ENCODE peak calls at places on chromosomes 16 and 17, in five cellular contexts. R, O, W, C and D are unnamed samples.

GRCh38 chr16:27852681-27853080 is 210.8 kb downstream of the GSG1L start:
- DNase-seq in R (no peak), O (no peak), W (no peak), C (no peak), D (no peak)

GRCh38 chr16:67441907-67442306 is 11.0 kb downstream of the HSD11B2 start:
- DNase-seq in R (no peak), O (no peak), W (no peak), C (no peak), D (no peak)

GRCh38 chr17:49987681-49988441 is 7.2 kb downstream of the DLX3 start:
- DNase-seq in R (no peak), O (no peak), W (peak; percentile 74), C (no peak), D (peak; percentile 98)

GRCh38 chr16:51392651-51393187 is 241.6 kb upstream of the SALL1 start:
- DNase-seq in R (no peak), O (no peak), W (no peak), C (peak; percentile 29), D (peak; percentile 6)

GRCh38 chr17:70205386-70205785 is 36.1 kb downstream of the KCNJ2 start:
- DNase-seq in R (no peak), O (no peak), W (no peak), C (no peak), D (no peak)

GRCh38 chr16:26816266-26816665 is 250.5 kb upstream of the C16orf82 start:
- DNase-seq in R (no peak), O (no peak), W (no peak), C (no peak), D (no peak)

GRCh38 chr17:67440311-67441051 is 63.4 kb downstream of the PITPNC1 start:
- DNase-seq in R (no peak), O (no peak), W (no peak), C (no peak), D (no peak)

GRCh38 chr17:39197380-39198185 is at the start of gene CACNB1:
- DNase-seq in R (peak; percentile 91), O (peak; percentile 82), W (peak; percentile 79), C (peak; percentile 81), D (peak; percentile 89)

GRCh38 chr16:72025404-72026114 is 17.0 kb downstream of the DHODH start:
- DNase-seq in R (no peak), O (no peak), W (no peak), C (no peak), D (no peak)

GRCh38 chr16:529012-529575 is 1.6 kb downstream of the CAPN15 start:
- DNase-seq in R (no peak), O (peak; percentile 47), W (no peak), C (no peak), D (no peak)

GRCh38 chr17:47698749-47699535 is 5.0 kb downstream of the TBKBP1 start:
- DNase-seq in R (peak; percentile 76), O (peak; percentile 67), W (peak; percentile 51), C (no peak), D (peak; percentile 39)

GRCh38 chr17:50149425-50150353 is 788 bp downstream of the PPP1R9B start:
- DNase-seq in R (peak; percentile 78), O (peak; percentile 74), W (peak; percentile 63), C (no peak), D (peak; percentile 44)

GRCh38 chr16:25005445-25006306 is 9.5 kb downstream of the ARHGAP17 start:
- DNase-seq in R (no peak), O (no peak), W (no peak), C (no peak), D (no peak)

GRCh38 chr17:38333635-38334295 is 10.0 kb downstream of the GPR179 start:
- DNase-seq in R (peak; percentile 75), O (peak; percentile 32), W (no peak), C (no peak), D (peak; percentile 32)

GRCh38 chr16:3938471-3938842 is 57.9 kb upstream of the CREBBP start:
- DNase-seq in R (no peak), O (no peak), W (no peak), C (no peak), D (no peak)

GRCh38 chr16:17527538-17527937 is 56.8 kb upstream of the XYLT1 start:
- DNase-seq in R (no peak), O (no peak), W (no peak), C (no peak), D (no peak)

GRCh38 chr17:27520571-27521185 is 64.4 kb downstream of the KSR1 start:
- DNase-seq in R (no peak), O (no peak), W (no peak), C (no peak), D (no peak)

GRCh38 chr16:4190086-4190485 is 51.8 kb downstream of the SRL start:
- DNase-seq in R (no peak), O (no peak), W (no peak), C (no peak), D (no peak)

GRCh38 chr16:397736-398332 is 835 bp downstream of the NME4 start:
- DNase-seq in R (peak; percentile 85), O (peak; percentile 81), W (peak; percentile 88), C (peak; percentile 83), D (peak; percentile 62)

GRCh38 chr16:537415-538335 is 10.2 kb downstream of the CAPN15 start:
- DNase-seq in R (no peak), O (no peak), W (no peak), C (no peak), D (no peak)

GRCh38 chr17:1498869-1499268 is 6.4 kb upstream of the MYO1C start:
- DNase-seq in R (no peak), O (no peak), W (no peak), C (no peak), D (no peak)

GRCh38 chr17:40694584-40694983 is 9.0 kb downstream of the KRT24 start:
- DNase-seq in R (no peak), O (no peak), W (no peak), C (no peak), D (no peak)

GRCh38 chr16:68839831-68840230 is 3.5 kb upstream of the TANGO6 start:
- DNase-seq in R (no peak), O (no peak), W (no peak), C (no peak), D (no peak)

GRCh38 chr17:52710363-52710901 is 551.9 kb upstream of the CA10 start:
- DNase-seq in R (no peak), O (no peak), W (no peak), C (no peak), D (no peak)

GRCh38 chr16:80615751-80616150 is 75.0 kb downstream of the DYNLRB2 start:
- DNase-seq in R (no peak), O (no peak), W (no peak), C (no peak), D (no peak)

GRCh38 chr17:28371245-28372202 is at the start of gene SARM1:
- DNase-seq in R (peak; percentile 95), O (peak; percentile 88), W (peak; percentile 79), C (peak; percentile 73), D (peak; percentile 97)

GRCh38 chr17:69710926-69711325 is 296.4 kb downstream of the MAP2K6 start:
- DNase-seq in R (no peak), O (no peak), W (no peak), C (no peak), D (no peak)

DNA sequence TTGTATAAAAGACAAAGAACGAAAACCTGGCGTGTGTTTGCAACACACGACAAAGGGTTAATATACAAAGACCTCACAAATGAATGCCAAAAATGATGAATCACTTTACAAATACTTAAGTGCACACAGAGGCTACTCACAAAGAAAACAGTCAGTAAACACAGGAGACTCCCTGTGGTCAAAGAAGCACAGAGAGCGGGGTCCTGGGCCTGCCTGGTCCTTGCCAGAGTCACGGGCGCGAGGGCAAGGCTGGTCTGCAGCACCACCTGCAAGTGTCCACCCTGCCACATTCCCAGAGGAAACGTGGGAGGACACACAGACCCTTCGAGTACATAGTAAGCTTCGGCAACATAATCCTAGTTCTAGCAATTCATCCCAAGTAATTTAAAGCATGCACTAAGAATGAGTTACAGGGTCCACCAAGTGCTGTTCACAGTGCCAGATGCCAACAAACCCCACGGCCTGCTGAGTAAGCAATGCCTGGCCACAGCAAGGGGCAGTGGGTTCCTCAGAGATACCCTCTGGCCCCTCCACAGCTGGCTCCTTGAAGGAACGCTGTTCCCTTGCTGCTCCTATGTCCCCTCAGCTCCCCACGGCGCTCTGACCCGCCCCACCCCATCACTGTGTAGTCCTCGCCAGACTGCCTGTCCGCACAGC is 24.6 kb upstream of the FAAP100 start:
- DNase-seq in R (no peak), O (no peak), W (peak; percentile 53), C (no peak), D (peak; percentile 86)
- H3K4me3 ChIP-seq in R (no peak overlapping the region), O (no peak overlapping the region), W (no peak overlapping the region), C (peak overlapping the region; percentile 28), D (peak overlapping the region; percentile 7)

DNA sequence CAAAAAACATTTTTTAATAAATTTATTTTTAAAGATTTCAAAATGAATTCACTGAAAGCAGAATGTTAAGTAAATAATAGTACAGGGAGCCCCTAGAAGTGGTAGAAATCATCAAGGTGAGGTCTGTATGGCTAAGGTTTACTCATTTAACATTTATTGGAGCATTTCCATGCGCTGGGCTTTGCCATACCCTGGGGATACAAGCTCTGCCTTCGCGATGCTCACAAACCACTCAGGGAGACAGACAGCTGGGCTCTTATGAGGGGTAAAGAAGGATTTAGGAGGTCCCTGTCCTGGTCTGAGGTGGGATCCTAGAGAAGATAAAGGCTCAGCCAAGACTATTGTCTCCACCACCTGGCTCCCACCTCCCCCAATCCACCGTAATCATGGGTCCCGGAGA is 11.3 kb upstream of the LPCAT2 start:
- DNase-seq in R (no peak), O (no peak), W (no peak), C (no peak), D (no peak)
- H3K27me3 ChIP-seq in R (no peaks in the 10 kb centered on the region), O (no peaks in the 10 kb centered on the region), W (no peaks in the 10 kb centered on the region), C (no peaks in the 10 kb centered on the region), D (no peaks in the 10 kb centered on the region)

DNA sequence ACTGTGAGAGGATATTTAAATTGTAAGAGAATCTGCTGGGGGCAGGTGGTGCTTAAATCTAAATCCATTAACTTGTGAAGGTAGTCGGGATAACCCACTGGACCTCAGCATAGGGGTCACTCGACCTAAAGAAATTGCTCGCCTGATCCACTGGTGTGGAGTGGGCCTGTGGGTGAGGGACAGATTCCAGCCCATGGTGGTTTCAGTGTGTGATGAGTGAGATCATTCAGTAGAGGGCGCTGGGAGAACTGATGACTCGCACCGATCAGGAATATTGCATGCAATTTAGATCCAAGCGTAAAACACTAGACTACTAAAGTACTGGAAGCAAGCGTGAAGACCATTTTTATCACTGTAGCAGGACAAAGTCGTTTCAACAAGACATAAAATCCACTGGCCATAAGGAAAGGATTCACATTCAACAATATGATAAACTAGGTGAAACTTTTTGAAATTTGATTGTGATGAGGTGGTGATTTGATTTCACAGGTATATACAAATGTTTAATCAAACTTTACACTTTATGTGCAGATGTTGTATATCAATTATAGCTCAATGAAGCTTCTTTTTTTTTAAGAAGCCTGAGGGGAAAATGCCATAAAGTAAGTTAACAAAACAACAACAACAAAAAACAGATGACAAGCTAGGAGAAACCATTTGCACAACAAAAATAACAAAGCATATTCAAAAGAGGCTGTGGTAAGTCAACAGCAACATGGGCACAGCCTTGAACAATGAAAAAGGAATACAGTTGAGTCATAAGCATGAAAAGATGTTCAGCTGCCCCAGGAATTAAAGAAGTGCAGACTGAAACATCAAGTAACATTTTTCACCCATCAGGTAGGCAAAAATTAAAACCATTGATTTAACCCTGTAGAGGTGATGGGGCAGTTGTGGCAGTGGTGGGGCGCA is 7.5 kb upstream of the TMEM170A start:
- DNase-seq in R (peak; percentile 76), O (peak; percentile 61), W (peak; percentile 65), C (peak; percentile 57), D (peak; percentile 22)
- H3K4me3 ChIP-seq in R (no peak overlapping the region), O (no peak overlapping the region), W (no peak overlapping the region), C (no peak overlapping the region), D (no peak overlapping the region)

DNA sequence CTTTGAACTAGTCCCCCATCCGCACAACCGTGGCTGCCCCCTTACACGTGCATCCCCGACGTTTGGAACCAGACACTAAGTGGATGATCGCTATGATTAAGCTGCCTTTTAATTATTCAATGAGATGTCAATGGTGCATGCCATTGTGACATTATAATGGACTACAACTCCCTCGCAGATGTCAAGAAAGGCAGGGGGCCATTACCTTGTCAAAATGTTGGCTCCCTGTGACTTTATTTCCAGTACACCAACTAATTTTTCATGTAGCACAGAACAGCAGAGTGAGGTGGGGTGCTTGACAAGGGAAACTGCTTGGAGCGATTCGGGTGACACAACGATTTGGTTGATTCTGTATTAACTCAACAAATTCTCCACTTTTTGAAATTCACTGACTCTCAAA is 26.5 kb downstream of the ASIC2 start:
- DNase-seq in R (no peak), O (no peak), W (no peak), C (no peak), D (no peak)
- H3K27me3 ChIP-seq in R (peaks cover 3% of the 10 kb centered on the region), O (no peaks in the 10 kb centered on the region), W (no peaks in the 10 kb centered on the region), C (peaks cover 14% of the 10 kb centered on the region), D (no peaks in the 10 kb centered on the region)